ENCODE peak calls at places on chromosomes 12 and 14, in four cellular contexts. F, L, Y and U are unnamed samples.

GRCh38 chr14:75025082-75025481 is 22.4 kb downstream of the EIF2B2 start:
- DNase-seq in Y (no peak), F (no peak), L (peak), U (no peak)

GRCh38 chr12:90909069-90909676 is 45.8 kb downstream of the CCER1 start:
- DNase-seq in F (no peak), Y (no peak), L (peak), U (no peak)

GRCh38 chr12:42056130-42056529 is 88.5 kb downstream of the GXYLT1 start:
- DNase-seq in Y (peak), L (peak), F (no peak), U (peak)

GRCh38 chr14:55448146-55448614 is 7.8 kb upstream of the TBPL2 start:
- DNase-seq in F (no peak), Y (no peak), L (peak), U (no peak)

GRCh38 chr14:58193542-58193941 is 6.4 kb upstream of the ACTR10 start:
- DNase-seq in F (no peak), L (no peak), Y (no peak), U (no peak)

GRCh38 chr12:3604281-3604680 is 113.3 kb downstream of the PRMT8 start:
- DNase-seq in F (no peak), Y (no peak), L (no peak), U (no peak)

GRCh38 chr12:53999596-54000104 is 311 bp upstream of the HOXC9 start:
- DNase-seq in F (no peak), L (no peak), Y (no peak), U (no peak)

GRCh38 chr14:56333361-56334279 is 215.4 kb downstream of the PELI2 start:
- DNase-seq in Y (no peak), L (peak), F (no peak), U (no peak)

GRCh38 chr12:9760699-9761406 is at the start of gene CD69:
- DNase-seq in L (peak), F (no peak), Y (peak), U (peak)

GRCh38 chr14:51400142-51400541 is 160.1 kb downstream of the TMX1 start:
- DNase-seq in Y (no peak), F (no peak), L (no peak), U (no peak)

GRCh38 chr12:58502857-58503256 is 417.4 kb downstream of the LRIG3 start:
- DNase-seq in L (peak), Y (no peak), F (no peak), U (no peak)

GRCh38 chr12:6533653-6534157 is 612 bp upstream of the GAPDH start:
- DNase-seq in F (peak), L (peak), Y (peak), U (peak)

GRCh38 chr12:76030378-76031080 is 1.0 kb downstream of the PHLDA1 start:
- DNase-seq in F (peak), Y (peak), L (peak), U (peak)

GRCh38 chr12:130470969-130471368 is 133.3 kb downstream of the PIWIL1 start:
- DNase-seq in Y (no peak), L (no peak), F (no peak), U (no peak)

GRCh38 chr14:35594616-35595015 is 60.7 kb downstream of the INSM2 start:
- DNase-seq in L (no peak), F (no peak), Y (no peak), U (no peak)

GRCh38 chr12:105083041-105083440 is 1.2 kb downstream of the ALDH1L2 start:
- DNase-seq in Y (no peak), L (no peak), F (no peak), U (no peak)

GRCh38 chr12:118645219-118645618 is 268.9 kb downstream of the SUDS3 start:
- DNase-seq in Y (no peak), L (peak), F (peak), U (no peak)

GRCh38 chr14:34104750-34105397 is 154.0 kb upstream of the EGLN3 start:
- DNase-seq in Y (no peak), L (no peak), F (no peak), U (no peak)

GRCh38 chr14:72516936-72517408 is 376.9 kb downstream of the DPF3 start:
- DNase-seq in L (peak), Y (peak), F (peak), U (no peak)

GRCh38 chr14:68864301-68864810 is 71.5 kb upstream of the ZFP36L1 start:
- DNase-seq in F (no peak), L (no peak), Y (no peak), U (no peak)

GRCh38 chr12:44653886-44654527 is 222.1 kb downstream of the NELL2 start:
- DNase-seq in F (no peak), L (no peak), Y (no peak), U (no peak)

GRCh38 chr14:93004699-93005082 is 81.7 kb downstream of the CHGA start:
- DNase-seq in L (no peak), Y (no peak), F (no peak), U (no peak)

GRCh38 chr12:54039417-54040147 is 6.7 kb downstream of the HOXC5 start:
- DNase-seq in L (no peak), F (no peak), Y (no peak), U (no peak)

GRCh38 chr12:92467886-92468285 is 234.9 kb upstream of the PLEKHG7 start:
- DNase-seq in L (no peak), F (no peak), Y (no peak), U (no peak)

GRCh38 chr12:130424858-130425697 is 87.4 kb downstream of the PIWIL1 start:
- DNase-seq in L (no peak), Y (no peak), F (no peak), U (no peak)

GRCh38 chr14:50272498-50272897 is 39.5 kb downstream of the L2HGDH start:
- DNase-seq in F (no peak), L (no peak), Y (no peak), U (no peak)

GRCh38 chr14:63562414-63562813 is 19.2 kb upstream of the PPP2R5E start:
- DNase-seq in F (no peak), L (no peak), Y (no peak), U (no peak)

GRCh38 chr14:49585803-49586672 is at the start of gene RPS29:
- DNase-seq in F (peak), L (peak), Y (peak), U (peak)

GRCh38 chr14:98345186-98345585 is 926.8 kb downstream of the BCL11B start:
- DNase-seq in Y (no peak), L (no peak), F (no peak), U (no peak)

DNA sequence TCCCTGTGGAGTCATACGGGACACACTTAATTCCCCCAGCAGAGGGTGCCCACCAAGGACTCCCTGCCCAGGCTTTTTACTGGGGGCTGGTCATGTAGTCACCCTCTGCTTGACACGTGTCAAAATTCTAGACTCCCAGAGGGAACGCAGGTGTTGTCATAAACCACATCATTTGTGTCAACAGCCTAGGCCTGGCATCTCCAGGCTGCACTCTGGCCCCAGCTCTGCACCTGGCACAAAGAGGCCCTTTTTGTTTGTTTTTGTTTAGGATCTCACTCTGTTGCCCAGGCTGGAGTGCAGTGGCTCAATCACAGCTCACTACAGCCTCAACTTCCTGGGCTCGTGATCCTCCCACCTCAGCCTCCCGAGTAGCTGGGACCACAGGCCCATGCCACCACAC is 21.1 kb downstream of the BRI3BP start:
- DNase-seq in Y (no peak), L (no peak), F (no peak), U (no peak)
- TF ChIP-seq CTCF in Y (no peak), L (no peak), F (no peak), U (no peak)

DNA sequence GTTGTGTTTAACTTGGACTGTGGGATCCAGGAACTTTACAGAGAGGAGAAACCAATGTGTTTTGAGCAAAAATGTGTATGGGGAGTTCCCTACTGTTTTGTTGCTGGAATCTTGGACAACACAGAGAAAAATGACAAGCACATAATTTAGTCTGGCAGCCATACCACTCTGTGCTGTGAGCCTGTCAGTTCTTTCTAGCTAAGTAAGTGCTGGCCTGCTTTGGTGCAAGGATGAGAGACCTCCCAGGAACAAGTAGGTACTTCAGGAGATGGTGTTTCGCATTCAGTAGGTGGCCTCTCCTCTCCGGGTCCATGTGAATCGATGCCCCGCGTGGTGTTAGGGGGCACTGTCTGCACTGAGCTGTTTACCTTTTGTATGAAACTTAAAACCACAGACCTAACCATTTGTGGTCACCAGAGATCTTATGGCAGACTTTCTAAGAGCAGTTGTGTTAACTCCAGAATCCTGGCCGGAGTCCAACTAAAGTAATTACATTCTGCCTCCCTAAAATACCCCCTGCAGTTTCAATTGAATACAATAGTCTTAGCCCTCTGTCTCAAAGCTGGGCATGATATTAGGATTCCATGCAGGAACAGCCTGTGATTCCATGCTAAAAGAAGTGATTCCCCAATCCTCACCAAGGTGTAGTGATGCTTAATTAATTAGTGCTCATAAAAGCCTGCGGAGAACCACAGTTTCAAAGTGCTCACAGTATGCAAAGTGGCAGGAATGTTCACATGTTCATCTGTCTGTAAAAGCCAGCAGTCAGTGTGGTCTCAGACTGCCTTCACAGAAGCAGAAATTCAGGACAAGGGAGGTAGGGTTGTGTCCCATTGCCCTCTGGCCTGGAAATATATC is 64.2 kb downstream of the LLPH start:
- DNase-seq in L (no peak), Y (no peak), F (no peak), U (no peak)
- TF ChIP-seq CTCF in L (no peak), Y (peak), F (no peak), U (no peak)

GRCh38 chr14:38256358-38256840 is 506 bp upstream of the CLEC14A start:
- DNase-seq in Y (peak), L (no peak), F (peak), U (peak)
- TF ChIP-seq CTCF in Y (no peak), L (no peak), F (peak), U (no peak)

GRCh38 chr12:95672166-95672565 is 118.4 kb downstream of the NTN4 start:
- DNase-seq in Y (no peak), L (no peak), F (no peak), U (no peak)

GRCh38 chr12:95671265-95671664 is 119.3 kb downstream of the NTN4 start:
- DNase-seq in L (no peak), Y (no peak), F (no peak), U (no peak)

GRCh38 chr12:95674631-95675030 is 115.9 kb downstream of the NTN4 start:
- DNase-seq in Y (no peak), F (no peak), L (peak), U (no peak)

GRCh38 chr12:95673576-95673975 is 117.0 kb downstream of the NTN4 start:
- DNase-seq in Y (no peak), L (no peak), F (no peak), U (no peak)

DNA sequence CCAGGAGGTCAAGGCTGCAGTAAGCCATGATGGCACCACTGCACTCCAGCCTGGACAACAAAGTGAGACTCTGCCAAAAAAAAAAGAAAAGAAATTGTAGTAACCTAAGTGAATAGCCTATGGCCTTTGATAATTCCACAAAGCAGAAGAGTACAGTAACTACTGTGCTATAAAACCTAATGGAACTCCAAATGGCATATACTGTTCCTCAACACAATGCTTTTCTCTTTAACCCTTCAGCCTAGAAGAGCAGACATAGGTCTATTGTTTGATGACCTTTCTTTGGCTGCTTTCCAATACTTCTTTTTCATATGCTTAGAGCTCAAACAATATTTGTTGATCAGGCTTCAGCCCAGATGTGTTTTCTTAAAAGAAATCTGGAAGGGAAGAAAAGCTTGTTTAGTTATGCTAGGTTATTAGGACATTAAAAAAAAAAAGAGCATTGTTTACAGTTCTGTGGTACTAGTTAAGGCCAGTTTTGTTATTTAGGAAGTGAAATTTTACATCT is 116.4 kb downstream of the NTN4 start:
- DNase-seq in L (no peak), Y (no peak), F (no peak), U (no peak)
- TF ChIP-seq CTCF in L (no peak), Y (no peak), F (no peak), U (no peak)

DNA sequence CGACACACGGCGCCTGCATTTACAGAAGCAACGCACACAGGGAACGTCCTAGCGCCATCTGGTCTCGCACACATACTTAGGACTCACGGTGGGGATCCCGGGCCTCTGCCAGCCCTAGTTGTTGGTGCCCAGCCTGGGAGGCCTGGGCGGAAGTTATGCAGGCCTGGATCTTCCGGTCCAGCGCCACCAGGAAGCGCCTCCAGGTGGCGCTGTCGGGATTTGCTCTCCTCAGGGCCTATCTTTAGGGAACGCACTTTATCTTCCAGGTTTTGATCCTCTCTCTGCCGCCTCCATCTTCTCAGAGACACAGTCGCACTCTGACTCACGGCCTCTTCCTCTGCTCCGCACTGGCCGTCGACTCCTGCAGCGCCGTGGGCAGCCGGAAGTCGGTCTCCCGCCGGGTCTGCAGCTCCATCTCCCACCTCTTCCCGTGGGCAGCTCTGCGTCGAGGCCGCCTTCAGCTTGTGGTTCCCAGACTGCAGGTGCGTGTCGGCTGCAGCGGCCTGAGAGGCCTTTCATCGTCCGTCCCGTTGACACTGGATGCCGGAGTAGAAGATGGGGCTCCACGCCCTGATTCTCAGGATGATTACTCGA is 760.4 kb downstream of the TMEM121 start:
- DNase-seq in L (peak), Y (peak), F (no peak), U (peak)
- TF ChIP-seq CTCF in L (no peak), Y (peak), F (no peak), U (peak)